ENCODE peak calls at places on chromosomes 12 and 14, in seven cellular contexts. H, A, K, E, U, M and W are unnamed samples.

GRCh38 chr14:76836029-76836630 is 9.9 kb downstream of the LRRC74A start:
- DNase-seq in H (no peak), A (no peak), K (no peak), E (no peak), U (peak; percentile 19), M (no peak), W (no peak)

GRCh38 chr14:71739273-71739990 is 192.8 kb upstream of the RGS6 start:
- DNase-seq in H (no peak), A (no peak), K (no peak), E (no peak), U (peak; percentile 53), M (peak; percentile 49), W (no peak)

GRCh38 chr14:101353422-101353821 is 207.9 kb upstream of the DIO3 start:
- DNase-seq in H (no peak), A (no peak), K (no peak), E (no peak), U (no peak), M (no peak), W (no peak)

GRCh38 chr12:131066207-131066885 is 112.6 kb downstream of the ADGRD1 start:
- DNase-seq in H (no peak), A (no peak), K (no peak), E (no peak), U (no peak), M (no peak), W (no peak)

GRCh38 chr12:112188130-112188830 is 62.9 kb downstream of the TRAFD1 start:
- DNase-seq in H (no peak), A (no peak), K (no peak), E (no peak), U (no peak), M (no peak), W (peak; percentile 79)

GRCh38 chr12:65459545-65459944 is 181.1 kb downstream of the MSRB3 start:
- DNase-seq in H (no peak), A (no peak), K (no peak), E (no peak), U (no peak), M (no peak), W (no peak)

GRCh38 chr12:52004042-52004648 is 2.6 kb upstream of the TAMALIN start:
- DNase-seq in H (no peak), A (peak; percentile 42), K (peak; percentile 56), E (peak; percentile 74), U (peak; percentile 68), M (peak; percentile 62), W (no peak)

GRCh38 chr12:116164976-116165425 is 112.5 kb downstream of the MED13L start:
- DNase-seq in H (no peak), A (no peak), K (no peak), E (no peak), U (peak; percentile 47), M (peak; percentile 67), W (no peak)

GRCh38 chr12:1103051-1103450 is 112.0 kb downstream of the ERC1 start:
- DNase-seq in H (no peak), A (no peak), K (no peak), E (no peak), U (no peak), M (no peak), W (no peak)

GRCh38 chr12:70609203-70609602 is 28.0 kb downstream of the PTPRB start:
- DNase-seq in H (no peak), A (no peak), K (peak; percentile 6), E (no peak), U (no peak), M (no peak), W (no peak)

GRCh38 chr12:116426391-116427136 is 132.6 kb upstream of the MAP1LC3B2 start:
- DNase-seq in H (no peak), A (no peak), K (peak; percentile 98), E (peak; percentile 69), U (peak; percentile 98), M (peak; percentile 93), W (no peak)

GRCh38 chr14:87952307-87953094 is 40.5 kb downstream of the GALC start:
- DNase-seq in H (peak; percentile 60), A (no peak), K (no peak), E (no peak), U (no peak), M (no peak), W (no peak)

GRCh38 chr14:54642950-54643695 is 76.2 kb downstream of the SAMD4A start:
- DNase-seq in H (peak; percentile 45), A (no peak), K (peak; percentile 43), E (no peak), U (peak; percentile 68), M (no peak), W (no peak)

GRCh38 chr14:64447890-64448667 is 17.2 kb upstream of the AKAP5 start:
- DNase-seq in H (no peak), A (no peak), K (no peak), E (no peak), U (no peak), M (no peak), W (no peak)

GRCh38 chr14:26187996-26188605 is 409.7 kb downstream of the NOVA1 start:
- DNase-seq in H (no peak), A (no peak), K (peak; percentile 7), E (no peak), U (no peak), M (no peak), W (no peak)

GRCh38 chr14:75562494-75562893 is 15.9 kb upstream of the FLVCR2 start:
- DNase-seq in H (no peak), A (no peak), K (no peak), E (no peak), U (no peak), M (no peak), W (no peak)

GRCh38 chr14:50023671-50024490 is 92.5 kb downstream of the VCPKMT start:
- DNase-seq in H (no peak), A (no peak), K (peak; percentile 86), E (no peak), U (peak; percentile 65), M (peak; percentile 58), W (no peak)

GRCh38 chr14:89801128-89801527 is 153.4 kb downstream of the EFCAB11 start:
- DNase-seq in H (no peak), A (no peak), K (no peak), E (no peak), U (no peak), M (peak; percentile 92), W (no peak)

DNA sequence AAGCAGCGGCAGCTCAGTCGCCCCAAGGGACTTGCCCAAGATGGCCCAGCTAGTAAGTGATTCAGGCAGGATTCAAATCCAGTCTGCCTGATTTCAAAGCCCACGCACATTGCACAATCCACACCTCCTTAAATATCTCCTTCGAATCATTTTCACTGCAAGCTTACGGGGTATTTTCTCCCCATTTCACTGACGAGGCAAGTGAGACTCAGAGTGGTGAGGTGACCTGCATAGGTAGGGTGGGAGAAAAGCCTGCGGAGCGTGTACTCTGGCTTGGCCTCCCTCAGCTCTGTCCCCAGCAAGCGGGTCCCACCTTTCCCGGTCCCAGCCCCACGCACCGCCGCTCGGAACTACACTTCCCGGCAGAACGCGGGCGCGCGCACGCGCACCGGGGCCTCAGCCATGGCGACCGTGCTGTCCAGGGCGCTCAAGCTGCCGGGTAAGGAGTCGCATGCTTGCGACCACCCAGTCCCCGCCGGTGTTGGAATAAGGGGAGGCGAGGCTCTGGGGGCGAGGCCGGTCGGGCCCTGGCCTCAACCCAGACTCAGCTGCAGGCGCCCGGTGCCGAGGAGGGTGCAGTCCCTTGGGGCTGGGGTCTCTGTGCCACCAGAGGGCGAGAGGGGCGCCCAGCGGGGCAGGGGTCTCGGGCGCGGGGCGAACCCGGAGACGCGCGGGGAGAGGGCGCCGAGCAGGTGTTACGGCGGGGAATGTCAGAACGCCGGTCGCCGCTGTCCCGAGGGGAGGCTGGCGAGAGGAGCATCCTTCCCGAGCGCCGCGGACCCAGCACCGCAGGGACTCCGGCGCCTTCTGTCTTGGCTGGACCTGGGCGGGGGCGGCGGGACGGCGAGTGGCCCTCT is at the start of gene FAM234B:
- DNase-seq in H (peak; percentile 66), A (peak; percentile 73), K (peak; percentile 58), E (peak; percentile 84), U (peak; percentile 73), M (peak; percentile 78), W (peak; percentile 83)
- TF ChIP-seq CTCF in H (no peak), A (peak; percentile 56), K (peak; percentile 11), E (no peak), U (no peak), M (no peak), W (peak; percentile 11)

GRCh38 chr14:20934148-20934762 is 21.0 kb upstream of the RNASE2 start:
- DNase-seq in H (peak; percentile 45), A (peak; percentile 45), K (peak; percentile 9), E (peak; percentile 90), U (peak; percentile 14), M (no peak), W (no peak)
- TF ChIP-seq CTCF in H (peak; percentile 51), A (peak; percentile 67), K (peak; percentile 46), E (peak; percentile 89), U (peak; percentile 50), M (peak; percentile 36), W (peak; percentile 36)

DNA sequence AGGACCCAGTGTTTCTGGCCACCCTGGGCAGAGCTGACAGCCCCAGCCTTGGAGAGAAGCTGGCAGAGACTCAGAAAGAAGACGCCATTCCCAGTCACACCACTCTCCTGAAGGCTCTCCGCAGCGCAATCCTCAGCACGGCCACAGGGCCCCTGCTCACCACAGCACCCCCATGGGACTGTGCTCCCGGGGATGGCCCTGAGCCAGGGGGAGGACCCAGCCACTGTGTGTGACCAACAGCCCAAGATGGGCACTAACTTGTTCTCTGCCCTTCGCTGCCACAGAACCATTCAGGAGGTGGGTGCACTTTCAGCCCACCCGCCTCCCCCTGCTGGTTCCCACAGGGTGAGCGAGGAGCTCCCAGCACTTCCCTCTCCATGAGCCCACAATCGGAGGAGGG is 57.1 kb downstream of the CCNK start:
- DNase-seq in H (no peak), A (no peak), K (no peak), E (no peak), U (no peak), M (no peak), W (no peak)
- TF ChIP-seq CTCF in H (no peak), A (peak; percentile 36), K (no peak), E (no peak), U (no peak), M (no peak), W (no peak)

GRCh38 chr12:100229876-100230275 is 29.3 kb downstream of the ACTR6 start:
- DNase-seq in H (no peak), A (no peak), K (no peak), E (no peak), U (no peak), M (peak; percentile 37), W (no peak)

GRCh38 chr12:100234166-100234565 is 32.7 kb downstream of the DEPDC4 start:
- DNase-seq in H (no peak), A (no peak), K (peak; percentile 20), E (no peak), U (peak; percentile 13), M (no peak), W (no peak)

GRCh38 chr12:100234591-100235304 is 32.1 kb downstream of the DEPDC4 start:
- DNase-seq in H (peak; percentile 50), A (no peak), K (peak; percentile 65), E (no peak), U (peak; percentile 73), M (peak; percentile 30), W (no peak)

GRCh38 chr12:100225491-100225890 is 24.9 kb downstream of the ACTR6 start:
- DNase-seq in H (no peak), A (no peak), K (no peak), E (no peak), U (no peak), M (peak; percentile 46), W (no peak)

DNA sequence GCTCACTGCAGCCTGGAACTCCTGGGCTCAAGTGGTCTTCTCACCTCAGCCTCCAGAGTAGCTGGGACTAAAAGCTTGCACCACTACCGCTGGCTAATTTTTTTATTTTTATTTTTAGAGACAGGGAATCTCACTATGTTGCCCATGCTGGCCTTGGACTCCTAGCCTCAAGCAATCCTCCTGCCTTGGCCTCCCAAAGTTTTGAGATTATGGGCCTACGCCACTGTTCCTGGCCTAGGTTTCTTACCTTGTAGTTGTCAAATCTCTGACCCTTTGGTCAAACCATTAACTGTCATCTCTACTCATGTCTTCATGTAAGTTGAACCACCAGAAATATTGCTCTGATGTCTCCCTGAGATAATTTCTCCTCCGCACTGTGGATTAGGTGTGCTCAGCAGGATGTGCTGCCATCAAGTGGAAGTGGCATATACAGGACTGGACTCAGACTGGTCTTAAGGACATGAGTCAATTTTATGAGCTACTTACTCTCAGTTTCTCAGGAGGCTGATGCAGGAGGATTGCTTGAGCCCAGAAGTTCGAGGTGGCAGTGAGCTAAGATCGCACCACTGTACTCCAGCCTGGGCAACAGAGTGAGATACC is 28.5 kb downstream of the ACTR6 start:
- DNase-seq in H (peak; percentile 36), A (no peak), K (peak; percentile 3), E (no peak), U (peak; percentile 29), M (no peak), W (no peak)
- TF ChIP-seq CTCF in H (no peak), A (no peak), K (no peak), E (no peak), U (peak; percentile 19), M (no peak), W (peak; percentile 38)